ENCODE peak calls at places on chromosomes 16 and 17, in six cellular contexts. W is tibial artery, B is right atrium auricular region, P is Caco-2, A is stomach, R is breast epithelium. J is an unnamed sample. For H3K9me3, the result is how much of the 10 kb centered on the place peaks cover.

GRCh38 chr17:60743812-60744211 is 66.2 kb downstream of the BCAS3 start:
- DNase-seq in W (no peak), B (no peak), P (no peak), A (no peak), R (no peak), J (no peak)

GRCh38 chr17:34865696-34866095 is 95.6 kb downstream of the CCT6B start:
- DNase-seq in W (no peak), B (no peak), P (no peak), A (no peak), R (no peak), J (no peak)

GRCh38 chr16:56600398-56600999 is 7.9 kb upstream of the MT2A start:
- DNase-seq in W (no peak), B (no peak), P (peak), A (peak), R (no peak), J (no peak)

GRCh38 chr17:48593840-48594411 is 347 bp upstream of the HOXB5 start:
- DNase-seq in W (no peak), B (peak), P (no peak), A (peak), R (peak), J (no peak)

GRCh38 chr16:86355951-86356350 is 154.4 kb upstream of the FOXF1 start:
- DNase-seq in W (no peak), B (no peak), P (no peak), A (no peak), R (no peak), J (no peak)

GRCh38 chr16:580141-580945 is 9.5 kb upstream of the RAB40C start:
- DNase-seq in W (no peak), B (no peak), P (no peak), A (no peak), R (no peak), J (no peak)

GRCh38 chr16:442976-443375 is 17.5 kb downstream of the RAB11FIP3 start:
- DNase-seq in W (no peak), B (no peak), P (no peak), A (no peak), R (no peak), J (no peak)

GRCh38 chr17:81097134-81097942 is 62.4 kb downstream of the BAIAP2 start:
- DNase-seq in W (peak), B (peak), P (no peak), A (peak), R (no peak), J (peak)

GRCh38 chr16:81739503-81739902 is 39.6 kb upstream of the PLCG2 start:
- DNase-seq in W (no peak), B (no peak), P (no peak), A (no peak), R (no peak), J (no peak)

GRCh38 chr17:73412914-73413313 is 101.1 kb upstream of the CDC42EP4 start:
- DNase-seq in W (no peak), B (no peak), P (no peak), A (no peak), R (no peak), J (no peak)

GRCh38 chr17:79132271-79133064 is 57.8 kb downstream of the ENGASE start:
- DNase-seq in W (no peak), B (no peak), P (no peak), A (no peak), R (no peak), J (no peak)

GRCh38 chr17:68613739-68614298 is 12.7 kb upstream of the FAM20A start:
- DNase-seq in W (no peak), B (peak), P (peak), A (no peak), R (no peak), J (no peak)

GRCh38 chr16:87697792-87698191 is 68.0 kb downstream of the KLHDC4 start:
- DNase-seq in W (no peak), B (no peak), P (no peak), A (no peak), R (no peak), J (no peak)

GRCh38 chr17:68344701-68345136 is 53.4 kb downstream of the ARSG start:
- DNase-seq in W (no peak), B (no peak), P (no peak), A (peak), R (no peak), J (no peak)

GRCh38 chr16:70529051-70529777 is 5.6 kb downstream of the SF3B3 start:
- DNase-seq in W (no peak), B (no peak), P (no peak), A (no peak), R (no peak), J (no peak)

GRCh38 chr16:74190292-74190691 is 106.3 kb upstream of the PSMD7 start:
- DNase-seq in W (no peak), B (no peak), P (no peak), A (no peak), R (no peak), J (no peak)

GRCh38 chr16:22372882-22373661 is 1.3 kb downstream of the CDR2 start:
- DNase-seq in W (no peak), B (no peak), P (no peak), A (no peak), R (no peak), J (no peak)

GRCh38 chr17:71438631-71439146 is 682.1 kb upstream of the SOX9 start:
- DNase-seq in W (no peak), B (no peak), P (peak), A (no peak), R (no peak), J (no peak)

GRCh38 chr17:80774643-80775281 is 216.9 kb upstream of the CHMP6 start:
- DNase-seq in W (no peak), B (no peak), P (no peak), A (no peak), R (no peak), J (no peak)

GRCh38 chr17:1645207-1646171 is at the start of gene SCARF1:
- DNase-seq in W (no peak), B (peak), P (no peak), A (no peak), R (no peak), J (no peak)

GRCh38 chr16:82891424-82891823 is 264.7 kb downstream of the CDH13 start:
- DNase-seq in W (no peak), B (no peak), P (no peak), A (no peak), R (no peak), J (no peak)

GRCh38 chr17:34275881-34276280 is 5.9 kb downstream of the CCL7 start:
- DNase-seq in W (no peak), B (no peak), P (no peak), A (no peak), R (no peak), J (no peak)

GRCh38 chr16:27712251-27712711 is 162.3 kb downstream of the KATNIP start:
- DNase-seq in W (no peak), B (no peak), P (no peak), A (no peak), R (no peak), J (no peak)

GRCh38 chr16:50731989-50732589 is 9.8 kb upstream of the CYLD start:
- DNase-seq in W (peak), B (no peak), P (no peak), A (no peak), R (no peak), J (no peak)

GRCh38 chr16:84955427-84955826 is 55.9 kb downstream of the ZDHHC7 start:
- DNase-seq in W (no peak), B (no peak), P (no peak), A (peak), R (no peak), J (no peak)

GRCh38 chr17:63984651-63985386 is 12.1 kb upstream of the SCN4A start:
- DNase-seq in W (no peak), B (peak), P (no peak), A (peak), R (no peak), J (peak)

GRCh38 chr16:23174622-23175021 is 7.9 kb upstream of the SCNN1G start:
- DNase-seq in W (no peak), B (no peak), P (no peak), A (no peak), R (no peak), J (no peak)

GRCh38 chr16:89334050-89334449 is 116.5 kb downstream of the ZNF778 start:
- DNase-seq in W (peak), B (no peak), P (no peak), A (no peak), R (no peak), J (peak)

GRCh38 chr16:50368410-50369132 is at the start of gene BRD7:
- DNase-seq in W (peak), B (no peak), P (no peak), A (peak), R (no peak), J (peak)

GRCh38 chr17:29718446-29719039 is 95.8 kb upstream of the CORO6 start:
- DNase-seq in W (no peak), B (no peak), P (no peak), A (no peak), R (no peak), J (peak)

GRCh38 chr16:21276090-21276489 is 2.0 kb downstream of the CRYM start:
- DNase-seq in W (no peak), B (no peak), P (no peak), A (no peak), R (no peak), J (no peak)

GRCh38 chr17:21007646-21008045 is 35.2 kb downstream of the USP22 start:
- DNase-seq in W (peak), B (no peak), P (no peak), A (no peak), R (no peak), J (no peak)

GRCh38 chr17:21003007-21003621 is 39.7 kb downstream of the USP22 start:
- DNase-seq in W (no peak), B (no peak), P (no peak), A (no peak), R (no peak), J (no peak)

GRCh38 chr17:21005367-21005766 is 37.4 kb downstream of the USP22 start:
- DNase-seq in W (no peak), B (no peak), P (no peak), A (no peak), R (no peak), J (no peak)

GRCh38 chr17:21004016-21004930 is 38.5 kb downstream of the USP22 start:
- DNase-seq in W (no peak), B (no peak), P (no peak), A (no peak), R (no peak), J (no peak)

DNA sequence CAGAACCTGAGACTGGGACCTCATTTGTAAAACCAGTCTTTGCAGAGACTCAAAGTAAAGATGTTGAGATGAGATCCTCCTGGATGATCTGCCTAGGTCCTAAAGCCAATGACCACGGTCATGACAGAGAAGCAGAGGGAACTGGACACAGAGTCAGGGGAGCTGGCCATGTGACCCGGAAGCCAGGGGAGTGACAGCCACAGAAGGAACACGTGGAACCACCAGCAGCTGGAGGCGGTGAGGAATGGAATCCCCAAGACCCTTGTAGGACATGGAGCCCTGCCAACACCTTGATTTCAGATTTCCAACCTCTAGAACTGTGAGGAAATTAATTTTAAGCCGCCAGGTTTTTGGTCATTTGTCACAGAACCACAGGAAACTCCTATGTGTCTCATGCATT is 37.0 kb downstream of the USP22 start:
- DNase-seq in W (peak), B (no peak), P (no peak), A (no peak), R (no peak), J (no peak)
- TF ChIP-seq CTCF in W (no peak), B (no peak), P (no peak), A (no peak), R (no peak), J (no peak)

GRCh38 chr16:9906218-9906617 is 276.0 kb downstream of the GRIN2A start:
- DNase-seq in W (no peak), B (no peak), P (no peak), A (no peak), R (no peak), J (no peak)
- H3K9me3 ChIP-seq in W (under half), B (under half), P (under half), A (under half), R (under half), J (under half)

GRCh38 chr17:75832164-75832651 is 12.0 kb downstream of the UNC13D start:
- DNase-seq in W (no peak), B (no peak), P (no peak), A (peak), R (no peak), J (peak)

GRCh38 chr17:75828741-75829140 is 15.5 kb downstream of the UNC13D start:
- DNase-seq in W (no peak), B (no peak), P (no peak), A (no peak), R (no peak), J (no peak)

GRCh38 chr17:75829747-75830146 is 14.5 kb downstream of the UNC13D start:
- DNase-seq in W (no peak), B (no peak), P (no peak), A (no peak), R (no peak), J (no peak)

GRCh38 chr17:75831032-75831567 is 13.1 kb downstream of the UNC13D start:
- DNase-seq in W (no peak), B (no peak), P (no peak), A (no peak), R (no peak), J (no peak)

GRCh38 chr17:75830168-75831031 is 13.8 kb downstream of the UNC13D start:
- DNase-seq in W (no peak), B (no peak), P (no peak), A (no peak), R (no peak), J (no peak)
- TF ChIP-seq CTCF in W (no peak), B (peak), P (peak), A (no peak), R (no peak), J (peak)

DNA sequence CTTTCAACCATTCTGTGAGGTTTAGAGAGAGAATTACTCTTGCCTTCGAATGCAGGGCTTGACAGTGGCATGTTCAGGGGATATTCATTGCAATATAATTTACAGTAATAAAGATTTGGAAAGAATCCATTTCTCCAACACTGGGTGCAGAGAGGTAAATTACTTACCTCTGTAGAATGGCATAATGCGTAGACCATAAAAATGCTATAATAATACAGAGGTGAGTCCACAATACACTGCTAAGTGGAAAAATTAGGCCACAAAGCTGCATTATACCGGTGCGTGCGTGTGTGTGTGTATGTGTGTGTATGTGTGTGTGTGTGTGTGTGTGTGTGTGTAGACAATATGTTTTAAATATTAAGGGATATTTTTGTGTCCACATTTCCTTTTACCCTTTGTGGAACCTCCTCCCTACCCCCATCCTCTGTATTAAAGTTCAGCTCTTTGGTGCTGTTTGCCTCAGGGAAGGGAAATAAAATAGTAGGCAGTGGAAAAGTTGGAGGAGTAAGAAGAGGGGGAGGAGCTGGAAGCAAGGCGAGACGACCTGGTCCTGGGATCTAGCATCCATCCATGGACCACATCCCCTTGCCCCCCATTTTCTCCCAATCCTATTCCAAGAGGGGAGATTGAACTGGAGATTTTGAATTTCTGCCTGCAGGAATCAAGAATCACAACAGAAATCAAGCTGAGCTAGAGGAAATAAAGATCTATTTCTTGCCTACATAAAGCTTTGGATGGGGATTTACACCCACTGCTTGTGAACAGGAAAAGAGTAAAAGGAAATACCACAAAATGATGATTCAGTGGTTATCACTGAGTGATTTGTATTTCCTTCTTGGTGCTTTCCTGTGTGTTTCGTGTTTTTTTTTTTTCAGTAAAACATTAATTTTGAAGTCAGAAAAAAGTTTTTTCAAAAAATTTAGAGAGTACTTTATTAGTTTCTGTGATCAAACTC is 124.8 kb downstream of the RGS9 start:
- DNase-seq in W (no peak), B (no peak), P (no peak), A (no peak), R (no peak), J (no peak)
- H3K9me3 ChIP-seq in W (under half), B (under half), P (under half), A (under half), R (under half), J (under half)